ENCODE peak calls at places on chromosomes 4 and X, in eight cellular contexts. M is mucosa of descending colon, R is body of pancreas, D is WERI-Rb-1, W is AG10803, V is bronchial epithelial cell, O is IMR-90, U is foreskin fibroblast. B is an unnamed sample.
A peak's percentile ranks its signal among the peaks of the same experiment; 100 is the strongest.

GRCh38 chr4:184282251-184282713 is 64.6 kb upstream of the ENPP6 start:
- DNase-seq in M (peak; percentile 83), R (no peak), D (no peak), W (no peak), V (peak; percentile 84), O (no peak), U (no peak), B (no peak)

GRCh38 chrX:71652405-71652804 is 14.9 kb upstream of the LOC101059915 start:
- DNase-seq in M (no peak), R (peak; percentile 37), D (peak; percentile 50), W (peak; percentile 54), V (peak; percentile 46), O (peak; percentile 59), U (peak; percentile 65), B (peak; percentile 18)

GRCh38 chrX:39576081-39576701 is 521.6 kb downstream of the BCOR start:
- DNase-seq in M (no peak), R (no peak), D (no peak), W (no peak), V (no peak), O (no peak), U (no peak), B (no peak)

GRCh38 chr4:145299380-145300076 is 119.1 kb upstream of the OTUD4 start:
- DNase-seq in M (no peak), R (no peak), D (no peak), W (peak; percentile 85), V (peak; percentile 73), O (peak; percentile 75), U (peak; percentile 92), B (no peak)

GRCh38 chrX:145825896-145826295 is 8.3 kb downstream of the SLITRK2 start:
- DNase-seq in M (no peak), R (peak; percentile 36), D (no peak), W (no peak), V (peak; percentile 1), O (no peak), U (no peak), B (no peak)

GRCh38 chrX:42715689-42716022 is 62.3 kb downstream of the PPP1R2C start:
- DNase-seq in M (no peak), R (no peak), D (no peak), W (no peak), V (no peak), O (no peak), U (no peak), B (no peak)

GRCh38 chrX:21132686-21133393 is 241.4 kb upstream of the CNKSR2 start:
- DNase-seq in M (no peak), R (no peak), D (no peak), W (no peak), V (peak; percentile 41), O (no peak), U (no peak), B (no peak)

GRCh38 chrX:128051526-128051925 is 677 bp downstream of the ACTRT1 start:
- DNase-seq in M (no peak), R (no peak), D (no peak), W (no peak), V (no peak), O (no peak), U (no peak), B (no peak)

GRCh38 chr4:8340721-8341680 is 71.4 kb downstream of the HTRA3 start:
- DNase-seq in M (no peak), R (peak; percentile 51), D (no peak), W (peak; percentile 45), V (no peak), O (no peak), U (peak; percentile 36), B (no peak)

GRCh38 chr4:39518484-39518883 is 8.8 kb downstream of the UGDH start:
- DNase-seq in M (no peak), R (no peak), D (no peak), W (no peak), V (no peak), O (no peak), U (no peak), B (no peak)

GRCh38 chr4:120753854-120754253 is 168.7 kb downstream of the PRDM5 start:
- DNase-seq in M (no peak), R (no peak), D (no peak), W (no peak), V (no peak), O (no peak), U (no peak), B (no peak)

GRCh38 chrX:130895299-130895698 is 7.7 kb downstream of the ENOX2 start:
- DNase-seq in M (no peak), R (no peak), D (no peak), W (peak; percentile 40), V (no peak), O (peak; percentile 11), U (no peak), B (no peak)

GRCh38 chrX:53263597-53264094 is 17.7 kb downstream of the IQSEC2 start:
- DNase-seq in M (no peak), R (no peak), D (no peak), W (peak; percentile 63), V (peak; percentile 81), O (peak; percentile 71), U (peak; percentile 67), B (no peak)

GRCh38 chr4:79298484-79298883 is 27.4 kb downstream of the NAA11 start:
- DNase-seq in M (no peak), R (no peak), D (no peak), W (no peak), V (no peak), O (no peak), U (no peak), B (no peak)

DNA sequence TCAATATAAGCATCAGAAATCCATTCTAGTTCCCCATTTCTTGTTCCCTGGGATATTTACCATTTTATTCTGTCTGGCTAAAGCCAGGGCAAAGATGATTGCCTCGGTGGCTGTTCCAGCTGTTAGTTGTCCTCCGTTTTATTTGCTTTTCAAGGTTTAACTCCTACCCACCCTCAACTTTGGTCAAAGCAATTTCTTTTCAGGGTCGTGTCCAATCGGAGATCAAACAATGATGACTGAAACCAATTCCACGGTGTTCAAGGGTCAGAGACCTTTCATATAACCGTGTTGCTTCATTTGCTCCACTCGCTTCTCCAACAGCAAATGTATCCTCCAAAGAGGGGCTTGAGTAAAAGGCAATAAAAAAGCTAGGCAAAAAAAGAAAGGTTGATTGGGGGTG is 193.5 kb upstream of the FTHL17 start:
- DNase-seq in M (no peak), R (no peak), D (no peak), W (no peak), V (no peak), O (no peak), U (no peak), B (no peak)
- H3K4me3 ChIP-seq in M (no peak overlapping the region), R (no peak overlapping the region), D (no peak overlapping the region), W (no peak overlapping the region), V (peak overlapping the region; percentile 10), O (no peak overlapping the region), U (no peak overlapping the region), B (no peak overlapping the region)

GRCh38 chrX:109952985-109953905 is 49.7 kb upstream of the TMEM164 start:
- DNase-seq in M (no peak), R (no peak), D (no peak), W (no peak), V (no peak), O (no peak), U (no peak), B (no peak)

GRCh38 chrX:109954333-109954732 is 48.6 kb upstream of the TMEM164 start:
- DNase-seq in M (no peak), R (no peak), D (no peak), W (peak; percentile 23), V (peak; percentile 34), O (no peak), U (no peak), B (no peak)

GRCh38 chrX:109954955-109955354 is 48.0 kb upstream of the TMEM164 start:
- DNase-seq in M (no peak), R (no peak), D (no peak), W (no peak), V (peak; percentile 13), O (no peak), U (no peak), B (no peak)

DNA sequence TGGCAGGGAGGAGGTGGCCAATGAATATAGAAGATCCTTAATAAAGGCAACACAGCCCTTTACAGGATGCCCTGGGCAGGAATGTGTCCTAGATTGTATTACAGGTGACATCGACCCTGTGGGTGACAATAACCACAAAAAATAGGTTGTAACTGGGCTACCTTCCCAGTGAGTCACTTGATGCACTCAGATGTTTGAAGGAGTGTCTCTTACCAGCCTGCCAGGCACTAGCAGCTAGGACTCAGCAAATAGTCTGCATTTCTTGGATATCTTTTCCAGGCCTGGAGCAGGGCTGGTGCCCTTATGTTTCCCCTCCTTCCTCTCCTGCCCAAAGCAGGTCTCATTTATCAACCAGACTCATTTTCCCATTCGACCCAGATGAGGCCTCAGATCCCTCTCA is 50.9 kb upstream of the TMEM164 start:
- DNase-seq in M (no peak), R (no peak), D (no peak), W (peak; percentile 4), V (peak; percentile 13), O (no peak), U (no peak), B (no peak)
- H3K4me3 ChIP-seq in M (no peak overlapping the region), R (no peak overlapping the region), D (no peak overlapping the region), W (no peak overlapping the region), V (no peak overlapping the region), O (no peak overlapping the region), U (no peak overlapping the region), B (no peak overlapping the region)

GRCh38 chr4:92303621-92304027 is at the start of gene GRID2:
- DNase-seq in M (no peak), R (no peak), D (peak; percentile 54), W (no peak), V (no peak), O (peak; percentile 2), U (peak; percentile 44), B (no peak)
- H3K4me3 ChIP-seq in M (no peak within 1 kb of the TSS), R (no peak within 1 kb of the TSS), D (peak within 1 kb of the TSS; percentile 82), W (no peak within 1 kb of the TSS), V (no peak within 1 kb of the TSS), O (no peak within 1 kb of the TSS), U (no peak within 1 kb of the TSS), B (peak within 1 kb of the TSS; percentile 38)

GRCh38 chr4:137531951-137532868 is at the start of gene PCDH18:
- DNase-seq in M (peak; percentile 71), R (peak; percentile 71), D (no peak), W (peak; percentile 98), V (peak; percentile 55), O (peak; percentile 98), U (peak; percentile 98), B (peak; percentile 97)

GRCh38 chr4:137535718-137536117 is 3.4 kb upstream of the PCDH18 start:
- DNase-seq in M (no peak), R (no peak), D (no peak), W (no peak), V (no peak), O (no peak), U (no peak), B (no peak)

GRCh38 chr4:137532869-137533236 is 559 bp upstream of the PCDH18 start:
- DNase-seq in M (no peak), R (no peak), D (no peak), W (no peak), V (no peak), O (no peak), U (peak; percentile 35), B (no peak)

GRCh38 chr4:137534516-137534915 is 2.2 kb upstream of the PCDH18 start:
- DNase-seq in M (no peak), R (no peak), D (no peak), W (peak; percentile 62), V (no peak), O (no peak), U (peak; percentile 55), B (no peak)

DNA sequence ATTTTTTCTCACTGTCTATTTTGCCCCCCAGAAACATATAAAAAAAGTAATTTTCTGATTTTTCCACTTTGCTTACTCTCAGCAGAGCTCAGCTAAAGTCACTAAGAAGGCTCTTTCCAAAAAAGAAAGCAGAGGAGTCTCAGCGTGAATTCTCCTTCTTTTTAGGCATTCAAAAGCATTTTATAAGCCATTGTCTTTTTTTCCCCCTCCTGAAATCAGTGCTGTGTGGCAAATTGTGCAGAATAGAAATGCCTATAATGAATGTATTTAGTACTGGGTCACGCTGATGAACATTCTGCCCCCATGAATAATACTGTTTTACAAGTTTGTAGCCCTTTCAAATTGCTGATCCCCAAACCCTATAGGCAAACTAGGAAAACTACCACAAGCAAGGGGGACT is 1.6 kb upstream of the PCDH18 start:
- DNase-seq in M (no peak), R (no peak), D (no peak), W (no peak), V (no peak), O (no peak), U (peak; percentile 28), B (no peak)
- H3K4me3 ChIP-seq in M (no peak overlapping the region), R (no peak overlapping the region), D (no peak overlapping the region), W (peak overlapping the region; percentile 90), V (no peak overlapping the region), O (no peak overlapping the region), U (peak overlapping the region; percentile 79), B (peak overlapping the region; percentile 10)

B was measured in AG04450.